ENCODE peak calls at places on chromosomes 1 and 21, in ten cellular contexts. C, B, U, K, L, X, V, I, Y and E are unnamed samples.

GRCh38 chr1:24980836-24981631 is 51.0 kb upstream of the RUNX3 start:
- DNase-seq in C (no peak), B (peak), U (no peak), K (no peak), L (no peak), X (no peak), V (no peak), I (no peak), Y (no peak), E (no peak)

GRCh38 chr1:36516372-36517018 is 33.8 kb upstream of the CSF3R start:
- DNase-seq in C (peak), B (no peak), U (peak), K (peak), L (peak), X (no peak), V (peak), I (peak), Y (peak), E (peak)

GRCh38 chr1:204448321-204448964 is 36.8 kb upstream of the PPP1R15B start:
- DNase-seq in C (no peak), B (no peak), U (peak), K (no peak), L (no peak), X (no peak), V (no peak), I (no peak), Y (no peak), E (no peak)

GRCh38 chr1:179091691-179092165 is 9.9 kb downstream of the TOR3A start:
- DNase-seq in C (no peak), B (peak), U (peak), K (peak), L (no peak), X (no peak), V (no peak), I (peak), Y (no peak), E (peak)

GRCh38 chr1:63557365-63557987 is 34.2 kb downstream of the EFCAB7 start:
- DNase-seq in C (no peak), B (no peak), U (no peak), K (peak), L (no peak), X (no peak), V (no peak), I (peak), Y (peak), E (no peak)

GRCh38 chr1:65395887-65396612 is 24.4 kb upstream of the LEPR start:
- DNase-seq in C (no peak), B (no peak), U (no peak), K (peak), L (no peak), X (no peak), V (no peak), I (peak), Y (no peak), E (no peak)

GRCh38 chr1:40982721-40983120 is 3.2 kb downstream of the CTPS1 start:
- DNase-seq in C (no peak), B (no peak), U (no peak), K (no peak), L (no peak), X (no peak), V (no peak), I (no peak), Y (no peak), E (no peak)

GRCh38 chr21:42463861-42464515 is 32.0 kb downstream of the RSPH1 start:
- DNase-seq in C (no peak), B (peak), U (no peak), K (no peak), L (peak), X (no peak), V (peak), I (peak), Y (no peak), E (no peak)

GRCh38 chr1:64536836-64537490 is 67.0 kb downstream of the CACHD1 start:
- DNase-seq in C (no peak), B (no peak), U (no peak), K (no peak), L (no peak), X (no peak), V (no peak), I (no peak), Y (no peak), E (no peak)